ENCODE peak calls at places on chromosomes 2 and 18, in ten cellular contexts. E is foreskin fibroblast; B is adrenal gland; C is activated gamma-delta T cell treated with Interleukin-2 at 50 U/mL for 16 hours; I is Caki2; P is AML-193; W is activated naive CD4-positive, alpha-beta T cell; M is mucosa of gallbladder; Z is neural crest cell; Y is germinal center. J is an unnamed sample.

GRCh38 chr2:234763051-234763909 is 188.5 kb upstream of the SH3BP4 start:
- DNase-seq in W (no peak), Z (no peak), P (no peak), I (peak), M (no peak), E (peak), Y (no peak), C (no peak), B (no peak), J (peak)

GRCh38 chr18:70559446-70559845 is 270.6 kb downstream of the SOCS6 start:
- DNase-seq in B (no peak), E (no peak), Y (no peak), P (no peak), I (no peak), M (no peak), Z (no peak), W (no peak), C (no peak), J (no peak)

GRCh38 chr18:43392168-43392567 is 114.9 kb upstream of the SYT4 start:
- DNase-seq in Z (no peak), Y (no peak), C (no peak), I (no peak), W (no peak), M (no peak), E (no peak), B (no peak), P (no peak), J (no peak)

GRCh38 chr2:121348128-121348740 is 63.2 kb upstream of the TFCP2L1 start:
- DNase-seq in C (no peak), B (no peak), Z (no peak), Y (no peak), W (no peak), I (no peak), P (no peak), E (no peak), M (no peak), J (no peak)

GRCh38 chr2:65015731-65016130 is 26.5 kb downstream of the SLC1A4 start:
- DNase-seq in E (no peak), Z (no peak), W (no peak), I (no peak), M (no peak), C (no peak), P (no peak), B (no peak), Y (no peak), J (peak)

GRCh38 chr2:1889099-1889650 is 144.9 kb upstream of the PXDN start:
- DNase-seq in I (no peak), C (no peak), W (no peak), Y (no peak), Z (no peak), B (no peak), M (no peak), E (no peak), P (no peak), J (no peak)

GRCh38 chr2:215750763-215751162 is 262.6 kb downstream of the MREG start:
- DNase-seq in W (no peak), I (no peak), Z (no peak), B (no peak), C (no peak), P (no peak), Y (no peak), M (no peak), E (no peak), J (no peak)

GRCh38 chr2:226474131-226474530 is 325.5 kb downstream of the IRS1 start:
- DNase-seq in P (no peak), M (no peak), I (peak), B (no peak), C (no peak), Z (no peak), W (no peak), E (peak), Y (no peak), J (no peak)

GRCh38 chr2:121617042-121617599 is 32.1 kb downstream of the CLASP1 start:
- DNase-seq in M (no peak), P (no peak), W (no peak), B (no peak), E (peak), C (peak), Z (no peak), Y (no peak), I (no peak), J (no peak)